ENCODE peak calls at places on chromosomes 11 and 22, in eight cellular contexts. T, V, A, K, H, M, D and L are unnamed samples. For H3K9me2, the result is how much of the 10 kb centered on the place peaks cover.

GRCh38 chr11:1628506-1629325 is 859 bp upstream of the KRTAP5-5 start:
- DNase-seq in D (peak), K (peak), V (peak), H (peak), A (peak), M (peak), T (no peak), L (no peak)

GRCh38 chr22:46087816-46088277 is 62.5 kb upstream of the PPARA start:
- DNase-seq in D (no peak), H (no peak), K (peak), M (no peak), V (no peak), A (peak), T (no peak), L (no peak)

GRCh38 chr11:110430267-110431211 is 791 bp downstream of the FDX1 start:
- DNase-seq in M (peak), K (peak), T (no peak), H (peak), V (peak), D (peak), A (no peak), L (no peak)

GRCh38 chr22:26903030-26903856 is 245.9 kb downstream of the MIAT start:
- DNase-seq in D (peak), K (peak), T (no peak), A (no peak), H (peak), M (no peak), V (no peak), L (no peak)

GRCh38 chr22:32814289-32814865 is 12.9 kb downstream of the TIMP3 start:
- DNase-seq in H (peak), V (no peak), A (no peak), M (no peak), D (no peak), T (no peak), K (no peak), L (no peak)

GRCh38 chr22:45254789-45255261 is 14.1 kb upstream of the KIAA0930 start:
- DNase-seq in K (no peak), T (no peak), H (no peak), D (no peak), M (peak), V (no peak), A (no peak), L (no peak)

GRCh38 chr22:19231986-19232385 is 53.5 kb upstream of the SLC25A1 start:
- DNase-seq in T (no peak), K (no peak), A (no peak), H (no peak), V (no peak), D (no peak), M (no peak), L (no peak)

GRCh38 chr11:132202621-132203020 is 832.2 kb downstream of the NTM start:
- DNase-seq in H (no peak), A (no peak), D (no peak), T (no peak), V (no peak), M (no peak), K (no peak), L (no peak)

GRCh38 chr22:49016909-49017768 is 810.5 kb downstream of the BRD1 start:
- DNase-seq in H (peak), M (no peak), K (no peak), D (no peak), V (no peak), A (no peak), T (no peak), L (no peak)

GRCh38 chr11:86181379-86181778 is 63.2 kb upstream of the EED start:
- DNase-seq in H (no peak), T (no peak), A (no peak), D (no peak), V (no peak), K (no peak), M (no peak), L (no peak)

GRCh38 chr11:92224394-92225205 is at the start of gene FAT3:
- DNase-seq in M (no peak), V (no peak), K (peak), A (peak), T (no peak), D (no peak), H (peak), L (no peak)
- H2AFZ ChIP-seq in M (no peak), V (no peak), K (peak), A (peak), T (no peak), D (no peak), H (peak), L (peak)

GRCh38 chr22:36580846-36581245 is 51.9 kb upstream of the EIF3D start:
- DNase-seq in V (no peak), A (no peak), K (no peak), D (no peak), T (no peak), M (no peak), H (no peak), L (no peak)
- H3K9me2 ChIP-seq in V (under half), A (under half), K (under half), D (under half), T (under half), M (under half), H (under half), L (under half)

GRCh38 chr11:18522388-18522787 is 4.4 kb downstream of the TSG101 start:
- DNase-seq in V (no peak), H (peak), M (no peak), A (peak), T (no peak), K (peak), D (peak), L (no peak)
- TF ChIP-seq CTCF in V (peak), H (no peak), M (no peak), A (no peak), T (peak), K (no peak), D (peak), L (peak)

DNA sequence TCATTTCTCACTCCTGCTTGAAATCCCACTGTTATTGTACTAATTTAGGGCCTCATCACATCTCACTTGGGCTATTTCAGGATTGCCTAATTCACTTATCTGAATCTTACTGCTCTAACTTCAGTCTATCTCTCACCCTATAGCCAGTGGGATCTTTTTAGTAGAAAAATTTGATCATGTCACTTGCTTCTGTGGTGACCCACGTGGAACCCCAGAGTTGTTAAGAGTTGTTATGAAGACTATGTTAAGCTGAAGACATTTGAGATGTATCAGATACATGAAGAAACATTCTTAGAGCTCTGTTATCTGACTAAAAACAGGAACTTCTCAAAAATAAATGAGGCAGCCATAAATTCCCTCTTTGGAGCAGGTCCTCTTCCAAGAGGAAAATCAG is 1375.6 kb upstream of the TENM4 start:
- DNase-seq in H (no peak), K (no peak), D (no peak), M (no peak), A (no peak), T (no peak), V (no peak), L (no peak)
- H2AFZ ChIP-seq in H (no peak), K (no peak), D (no peak), M (no peak), A (no peak), T (no peak), V (peak), L (no peak)

GRCh38 chr11:125074511-125075241 is 11.6 kb downstream of the SLC37A2 start:
- DNase-seq in M (no peak), K (peak), H (no peak), T (no peak), A (peak), D (no peak), V (no peak), L (no peak)

GRCh38 chr11:125076378-125076945 is 13.4 kb downstream of the SLC37A2 start:
- DNase-seq in A (no peak), M (no peak), K (no peak), D (no peak), H (no peak), V (no peak), T (no peak), L (no peak)

GRCh38 chr11:125073616-125074483 is 10.7 kb downstream of the SLC37A2 start:
- DNase-seq in H (no peak), A (no peak), K (no peak), T (no peak), M (no peak), V (no peak), D (peak), L (no peak)

GRCh38 chr11:125075242-125075625 is 12.1 kb downstream of the SLC37A2 start:
- DNase-seq in K (no peak), M (no peak), A (no peak), H (no peak), T (no peak), V (no peak), D (no peak), L (no peak)

DNA sequence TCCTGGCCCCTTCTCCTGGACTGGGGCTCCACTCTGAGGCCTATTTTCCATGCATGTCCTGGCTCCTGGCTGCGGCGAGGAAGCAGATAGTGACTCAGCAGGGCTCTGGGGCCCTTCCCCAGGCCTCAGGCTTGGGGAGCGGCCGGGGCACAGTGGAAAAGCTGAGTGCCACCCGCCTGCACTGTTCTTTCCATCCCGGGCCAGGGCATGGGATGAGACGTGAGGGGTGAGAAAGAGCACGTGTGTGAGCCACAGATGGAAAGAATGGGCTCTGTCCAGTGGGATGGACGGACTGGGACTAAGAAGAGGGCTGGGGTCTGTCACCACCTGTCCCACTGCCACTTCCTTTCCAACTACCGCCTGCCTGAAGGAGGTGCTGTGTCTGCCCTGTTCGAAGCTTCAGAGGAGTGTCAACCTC is 12.8 kb downstream of the SLC37A2 start:
- DNase-seq in M (peak), D (no peak), A (no peak), T (no peak), H (no peak), V (no peak), K (no peak), L (no peak)
- H3K9me2 ChIP-seq in M (under half), D (under half), A (under half), T (under half), H (under half), V (under half), K (under half), L (under half)

DNA sequence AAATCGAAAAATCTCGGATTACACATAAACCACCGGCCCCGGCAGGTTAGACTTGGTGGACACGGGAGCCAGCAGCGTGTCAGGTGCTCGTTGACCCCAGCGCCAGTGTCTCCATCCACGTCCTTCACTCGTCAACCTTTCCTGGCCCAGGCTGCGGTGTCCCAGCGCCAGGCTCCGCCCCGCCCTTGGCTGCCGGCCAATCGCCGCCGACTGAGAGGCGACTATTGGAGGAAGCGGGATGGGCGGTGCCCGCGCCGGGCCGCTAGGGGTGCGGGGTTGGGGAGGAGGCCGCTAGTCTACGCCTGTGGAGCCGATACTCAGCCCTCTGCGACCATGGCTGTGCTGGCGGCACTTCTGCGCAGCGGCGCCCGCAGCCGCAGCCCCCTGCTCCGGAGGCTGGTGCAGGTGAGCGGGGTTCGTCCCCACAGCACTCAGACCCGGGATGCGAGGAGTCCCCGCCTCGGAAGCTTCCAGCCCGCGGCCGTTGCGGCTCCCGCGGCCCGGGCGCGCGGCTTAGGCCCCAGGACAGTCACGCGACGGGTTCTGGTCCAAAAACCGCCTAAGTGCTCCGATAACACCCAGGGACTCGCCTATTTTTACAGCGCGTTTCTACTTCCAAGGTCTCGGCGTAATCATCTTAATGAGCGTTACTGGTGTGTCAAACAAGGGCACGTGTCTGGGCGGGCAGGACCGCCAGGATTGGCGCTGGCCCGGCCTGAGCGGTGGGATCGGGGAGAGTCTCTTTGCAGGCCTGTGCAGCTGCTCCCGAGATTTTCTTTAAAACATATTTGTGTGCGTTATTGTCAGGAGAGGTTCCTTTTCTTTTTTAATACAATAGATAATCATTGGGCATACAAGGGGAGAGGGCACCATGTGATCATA is at the start of gene ACAT1:
- DNase-seq in H (peak), V (peak), T (peak), A (peak), M (peak), D (peak), K (peak), L (peak)
- TF ChIP-seq CTCF in H (no peak), V (no peak), T (peak), A (peak), M (no peak), D (no peak), K (peak), L (peak)

GRCh38 chr22:33873186-33873585 is 47.1 kb downstream of the LARGE1 start:
- DNase-seq in H (no peak), T (no peak), K (no peak), V (no peak), D (no peak), M (no peak), A (no peak), L (no peak)
- H2AFZ ChIP-seq in H (no peak), T (no peak), K (no peak), V (no peak), D (no peak), M (no peak), A (no peak), L (no peak)

GRCh38 chr11:57320719-57321387 is 3.9 kb downstream of the TNKS1BP1 start:
- DNase-seq in K (peak), V (no peak), D (no peak), A (no peak), M (peak), T (no peak), H (no peak), L (no peak)

GRCh38 chr11:57321996-57322880 is 2.5 kb downstream of the TNKS1BP1 start:
- DNase-seq in V (no peak), A (peak), D (no peak), K (peak), H (peak), T (peak), M (peak), L (peak)

GRCh38 chr11:57321388-57321995 is 3.3 kb downstream of the TNKS1BP1 start:
- DNase-seq in D (no peak), T (no peak), A (no peak), H (no peak), M (no peak), K (peak), V (no peak), L (no peak)

GRCh38 chr11:57318178-57318577 is 6.6 kb downstream of the TNKS1BP1 start:
- DNase-seq in D (no peak), H (no peak), K (no peak), M (no peak), V (no peak), T (no peak), A (no peak), L (no peak)

GRCh38 chr11:57320067-57320718 is 4.6 kb downstream of the TNKS1BP1 start:
- DNase-seq in A (no peak), H (no peak), K (no peak), M (no peak), V (no peak), D (no peak), T (no peak), L (no peak)
- H3K9me2 ChIP-seq in A (under half), H (under half), K (under half), M (under half), V (under half), D (under half), T (under half), L (under half)

DNA sequence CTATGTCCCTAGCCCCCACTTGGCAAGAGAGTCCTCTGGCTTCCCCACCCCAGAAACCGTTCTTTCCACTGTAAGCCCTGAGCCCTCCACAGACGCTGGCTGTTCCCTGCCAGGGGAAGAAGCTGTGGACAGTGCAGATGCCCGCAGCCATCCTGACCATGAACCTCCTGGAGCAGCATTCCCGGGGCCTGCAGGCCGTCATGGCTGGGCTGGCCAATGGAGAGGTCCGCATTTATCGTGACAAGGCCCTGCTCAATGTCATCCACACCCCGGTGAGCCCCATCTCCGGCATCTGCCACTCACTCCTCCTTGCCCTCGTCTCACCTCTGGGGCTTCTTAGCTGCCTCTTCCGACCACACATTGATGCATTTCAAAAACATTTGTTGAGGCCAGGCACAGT is 13.2 kb downstream of the BBS1 start:
- DNase-seq in T (no peak), K (no peak), V (no peak), M (no peak), H (no peak), D (no peak), A (no peak), L (no peak)
- TF ChIP-seq CTCF in T (no peak), K (no peak), V (no peak), M (no peak), H (no peak), D (no peak), A (no peak), L (no peak)

GRCh38 chr11:79440451-79441158 is at the start of gene TENM4:
- DNase-seq in K (peak), D (no peak), T (no peak), A (peak), V (peak), M (peak), H (peak), L (no peak)
- H2AFZ ChIP-seq in K (peak), D (no peak), T (no peak), A (peak), V (peak), M (peak), H (peak), L (no peak)